ENCODE peak calls at places on chromosomes 3 and 15, in six cellular contexts. One of them, this sample, is unnamed.

GRCh38 chr15:83611312-83611711 is 42.6 kb upstream of the ADAMTSL3 start:
- DNase-seq in A549: no peak
- DNase-seq in H1: no peak
- DNase-seq in HepG2: no peak
- DNase-seq in GM12878: no peak
- DNase-seq in K562: no peak
- DNase-seq in this sample: no peak

GRCh38 chr3:115806501-115806900 is 183.2 kb downstream of the GAP43 start:
- DNase-seq in A549: no peak
- DNase-seq in H1: no peak
- DNase-seq in HepG2: no peak
- DNase-seq in GM12878: no peak
- DNase-seq in K562: no peak
- DNase-seq in this sample: no peak

GRCh38 chr3:20141841-20142240 is 44.2 kb downstream of the SGO1 start:
- DNase-seq in A549: no peak
- DNase-seq in H1: peak
- DNase-seq in HepG2: no peak
- DNase-seq in GM12878: no peak
- DNase-seq in K562: no peak
- DNase-seq in this sample: peak

GRCh38 chr3:125349055-125349454 is 26.1 kb downstream of the ZNF148 start:
- DNase-seq in A549: no peak
- DNase-seq in H1: no peak
- DNase-seq in HepG2: no peak
- DNase-seq in GM12878: no peak
- DNase-seq in K562: no peak
- DNase-seq in this sample: no peak

GRCh38 chr15:78054518-78054917 is 23.0 kb downstream of the TBC1D2B start:
- DNase-seq in A549: no peak
- DNase-seq in H1: no peak
- DNase-seq in HepG2: no peak
- DNase-seq in GM12878: no peak
- DNase-seq in K562: no peak
- DNase-seq in this sample: no peak

GRCh38 chr3:106242779-106243178 is 374.0 kb upstream of the CBLB start:
- DNase-seq in A549: no peak
- DNase-seq in H1: no peak
- DNase-seq in HepG2: no peak
- DNase-seq in GM12878: no peak
- DNase-seq in K562: no peak
- DNase-seq in this sample: no peak

GRCh38 chr3:28623106-28623505 is 274.5 kb upstream of the AZI2 start:
- DNase-seq in A549: no peak
- DNase-seq in H1: no peak
- DNase-seq in HepG2: no peak
- DNase-seq in GM12878: no peak
- DNase-seq in K562: no peak
- DNase-seq in this sample: no peak

GRCh38 chr3:128946411-128946810 is 47.5 kb downstream of the CFAP92 start:
- DNase-seq in A549: no peak
- DNase-seq in H1: no peak
- DNase-seq in HepG2: no peak
- DNase-seq in GM12878: no peak
- DNase-seq in K562: no peak
- DNase-seq in this sample: no peak

GRCh38 chr15:68197661-68198437 is 7.3 kb downstream of the CALML4 start:
- DNase-seq in A549: no peak
- DNase-seq in H1: no peak
- DNase-seq in HepG2: no peak
- DNase-seq in GM12878: no peak
- DNase-seq in K562: no peak
- DNase-seq in this sample: peak

GRCh38 chr15:68405426-68406250 is 26.3 kb downstream of the ITGA11 start:
- DNase-seq in A549: no peak
- DNase-seq in H1: peak
- DNase-seq in HepG2: no peak
- DNase-seq in GM12878: no peak
- DNase-seq in K562: no peak
- DNase-seq in this sample: no peak

GRCh38 chr3:10551821-10552630 is 46.6 kb upstream of the ATP2B2 start:
- DNase-seq in A549: peak
- DNase-seq in H1: peak
- DNase-seq in HepG2: no peak
- DNase-seq in GM12878: no peak
- DNase-seq in K562: peak
- DNase-seq in this sample: no peak

GRCh38 chr15:66483131-66483566 is 14.4 kb downstream of the SNAPC5 start:
- DNase-seq in A549: no peak
- DNase-seq in H1: no peak
- DNase-seq in HepG2: no peak
- DNase-seq in GM12878: no peak
- DNase-seq in K562: no peak
- DNase-seq in this sample: no peak

GRCh38 chr3:43481325-43481860 is 140.4 kb downstream of the ANO10 start:
- DNase-seq in A549: no peak
- DNase-seq in H1: no peak
- DNase-seq in HepG2: no peak
- DNase-seq in GM12878: no peak
- DNase-seq in K562: no peak
- DNase-seq in this sample: no peak

GRCh38 chr3:195182470-195182795 is 88.5 kb downstream of the XXYLT1 start:
- DNase-seq in A549: no peak
- DNase-seq in H1: no peak
- DNase-seq in HepG2: no peak
- DNase-seq in GM12878: no peak
- DNase-seq in K562: no peak
- DNase-seq in this sample: no peak

GRCh38 chr15:98729446-98730042 is 81.2 kb downstream of the IGF1R start:
- DNase-seq in A549: no peak
- DNase-seq in H1: no peak
- DNase-seq in HepG2: no peak
- DNase-seq in GM12878: no peak
- DNase-seq in K562: no peak
- DNase-seq in this sample: peak

GRCh38 chr3:147572970-147573340 is 163.8 kb downstream of the ZIC1 start:
- DNase-seq in A549: no peak
- DNase-seq in H1: no peak
- DNase-seq in HepG2: no peak
- DNase-seq in GM12878: no peak
- DNase-seq in K562: no peak
- DNase-seq in this sample: no peak

GRCh38 chr15:85010114-85010471 is 28.4 kb downstream of the PDE8A start:
- DNase-seq in A549: no peak
- DNase-seq in H1: no peak
- DNase-seq in HepG2: no peak
- DNase-seq in GM12878: no peak
- DNase-seq in K562: no peak
- DNase-seq in this sample: no peak

GRCh38 chr15:37933685-37934084 is 755 bp upstream of the TMCO5A start:
- DNase-seq in A549: no peak
- DNase-seq in H1: no peak
- DNase-seq in HepG2: no peak
- DNase-seq in GM12878: no peak
- DNase-seq in K562: no peak
- DNase-seq in this sample: no peak

GRCh38 chr3:111538687-111539086 is 3.3 kb upstream of the CD96 start:
- DNase-seq in A549: no peak
- DNase-seq in H1: no peak
- DNase-seq in HepG2: peak
- DNase-seq in GM12878: no peak
- DNase-seq in K562: no peak
- DNase-seq in this sample: no peak

GRCh38 chr15:101504866-101505609 is 15.5 kb upstream of the PCSK6 start:
- DNase-seq in A549: no peak
- DNase-seq in H1: peak
- DNase-seq in HepG2: no peak
- DNase-seq in GM12878: no peak
- DNase-seq in K562: no peak
- DNase-seq in this sample: no peak

DNA sequence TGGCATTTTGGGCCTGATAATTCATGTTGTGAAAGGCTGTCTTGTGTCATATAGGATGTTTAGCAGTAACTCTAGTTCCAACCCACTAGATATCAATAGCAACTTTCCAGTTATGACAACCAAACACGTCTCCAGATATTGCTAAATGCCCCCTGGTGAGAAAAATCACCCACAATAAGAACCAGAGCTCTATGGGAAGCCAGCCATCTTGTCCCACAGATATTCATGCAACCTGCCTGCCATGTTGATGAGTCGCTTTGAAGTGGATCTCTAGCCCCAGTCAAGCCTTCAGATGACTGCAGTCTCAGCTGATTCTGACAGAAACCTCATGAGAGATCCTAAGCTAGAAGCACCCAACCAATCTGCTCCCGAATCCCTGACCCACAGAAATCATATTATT is 5.6 kb upstream of the TNIK start:
- DNase-seq in A549: no peak
- DNase-seq in H1: no peak
- DNase-seq in HepG2: no peak
- DNase-seq in GM12878: no peak
- DNase-seq in K562: no peak
- DNase-seq in this sample: no peak
- TF ChIP-seq CHD2 in A549: no peak
- TF ChIP-seq CHD2 in H1: no peak
- TF ChIP-seq CHD2 in HepG2: no peak
- TF ChIP-seq CHD2 in GM12878: no peak
- TF ChIP-seq CHD2 in K562: no peak
- TF ChIP-seq CHD2 in this sample: no peak

GRCh38 chr3:51710631-51711351 is 3.9 kb downstream of the GRM2 start:
- DNase-seq in A549: no peak
- DNase-seq in H1: no peak
- DNase-seq in HepG2: no peak
- DNase-seq in GM12878: no peak
- DNase-seq in K562: no peak
- DNase-seq in this sample: peak
- TF ChIP-seq CHD2 in A549: no peak
- TF ChIP-seq CHD2 in H1: no peak
- TF ChIP-seq CHD2 in HepG2: no peak
- TF ChIP-seq CHD2 in GM12878: no peak
- TF ChIP-seq CHD2 in K562: no peak
- TF ChIP-seq CHD2 in this sample: no peak

GRCh38 chr3:188036375-188036985 is 117.5 kb upstream of the LPP start:
- DNase-seq in A549: no peak
- DNase-seq in H1: no peak
- DNase-seq in HepG2: peak
- DNase-seq in GM12878: no peak
- DNase-seq in K562: no peak
- DNase-seq in this sample: no peak

GRCh38 chr3:188041193-188041592 is 112.8 kb upstream of the LPP start:
- DNase-seq in A549: no peak
- DNase-seq in H1: no peak
- DNase-seq in HepG2: no peak
- DNase-seq in GM12878: no peak
- DNase-seq in K562: no peak
- DNase-seq in this sample: no peak

GRCh38 chr3:188034989-188035388 is 119.0 kb upstream of the LPP start:
- DNase-seq in A549: no peak
- DNase-seq in H1: no peak
- DNase-seq in HepG2: no peak
- DNase-seq in GM12878: no peak
- DNase-seq in K562: no peak
- DNase-seq in this sample: no peak

GRCh38 chr3:188037116-188037718 is 116.7 kb upstream of the LPP start:
- DNase-seq in A549: no peak
- DNase-seq in H1: no peak
- DNase-seq in HepG2: peak
- DNase-seq in GM12878: no peak
- DNase-seq in K562: no peak
- DNase-seq in this sample: no peak

DNA sequence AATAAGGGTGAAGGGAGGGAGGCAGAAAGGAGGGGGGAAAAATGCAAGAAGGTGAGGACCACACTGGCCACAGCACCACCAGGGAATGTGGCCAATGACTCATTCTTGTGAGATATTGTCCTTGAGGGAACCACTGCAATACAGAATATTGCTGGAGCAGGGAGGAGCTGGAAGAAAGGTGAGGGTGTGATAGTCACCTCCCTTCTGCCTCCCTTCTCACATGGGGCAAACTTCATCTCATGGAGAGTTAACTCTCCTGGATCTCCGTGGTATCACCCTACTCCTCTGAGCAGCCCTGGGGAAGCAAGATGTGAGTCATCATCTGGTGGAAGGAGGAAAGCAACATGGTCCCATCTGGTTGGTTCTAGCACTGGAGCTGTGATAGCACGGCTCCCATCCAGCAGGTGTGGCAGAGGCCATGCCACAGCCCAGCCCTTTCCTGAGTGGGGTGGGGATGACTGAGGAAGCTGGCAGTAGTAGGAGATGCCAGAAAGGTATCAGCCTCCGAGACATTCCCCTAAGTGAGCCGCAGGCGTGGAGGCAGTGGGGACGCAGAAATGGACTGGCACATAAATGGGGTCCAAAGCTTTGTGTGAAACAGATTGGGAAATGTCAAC is 115.9 kb upstream of the LPP start:
- DNase-seq in A549: no peak
- DNase-seq in H1: no peak
- DNase-seq in HepG2: no peak
- DNase-seq in GM12878: no peak
- DNase-seq in K562: no peak
- DNase-seq in this sample: no peak
- TF ChIP-seq CHD2 in A549: no peak
- TF ChIP-seq CHD2 in H1: no peak
- TF ChIP-seq CHD2 in HepG2: no peak
- TF ChIP-seq CHD2 in GM12878: no peak
- TF ChIP-seq CHD2 in K562: no peak
- TF ChIP-seq CHD2 in this sample: no peak

DNA sequence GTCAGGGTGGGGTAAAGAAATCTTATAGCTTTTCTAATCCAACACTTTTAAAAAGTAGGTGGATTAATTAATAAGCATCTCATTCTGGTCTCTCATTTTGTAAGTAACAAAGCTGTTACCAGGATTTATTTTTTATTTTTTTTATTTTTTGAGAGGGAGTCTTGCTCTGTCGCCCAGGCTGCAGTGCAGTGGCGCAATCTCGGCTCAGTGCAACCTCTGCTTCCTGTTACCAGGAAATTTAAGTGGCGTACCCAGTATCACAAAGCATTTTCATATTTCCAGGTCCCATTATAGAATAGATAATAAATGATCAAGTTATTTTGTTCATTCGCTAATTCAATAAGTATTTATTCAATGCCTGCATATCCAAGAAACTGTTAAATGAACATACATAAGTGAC is 13.2 kb downstream of the ALDH1A2 start:
- DNase-seq in A549: no peak
- DNase-seq in H1: no peak
- DNase-seq in HepG2: no peak
- DNase-seq in GM12878: no peak
- DNase-seq in K562: no peak
- DNase-seq in this sample: no peak
- TF ChIP-seq CHD2 in A549: no peak
- TF ChIP-seq CHD2 in H1: no peak
- TF ChIP-seq CHD2 in HepG2: no peak
- TF ChIP-seq CHD2 in GM12878: no peak
- TF ChIP-seq CHD2 in K562: no peak
- TF ChIP-seq CHD2 in this sample: no peak

GRCh38 chr15:70636540-70637165 is 126.7 kb downstream of the UACA start:
- DNase-seq in A549: no peak
- DNase-seq in H1: no peak
- DNase-seq in HepG2: peak
- DNase-seq in GM12878: no peak
- DNase-seq in K562: no peak
- DNase-seq in this sample: peak
- TF ChIP-seq CHD2 in A549: no peak
- TF ChIP-seq CHD2 in H1: no peak
- TF ChIP-seq CHD2 in HepG2: no peak
- TF ChIP-seq CHD2 in GM12878: no peak
- TF ChIP-seq CHD2 in K562: no peak
- TF ChIP-seq CHD2 in this sample: no peak

This sample was measured in SK-N-SH.